ENCODE peak calls at places on chromosome 18, in nine cellular contexts. S is stomach, R is A549, E is spleen, V is HCT116, Z is tibial nerve, I is prostate gland, B is uterus, H is K562. A is an unnamed sample.
A peak's percentile ranks its signal among the peaks of the same experiment; 100 is the strongest.

GRCh38 chr18:21663615-21664014 is 41.0 kb downstream of the ABHD3 start:
- DNase-seq in H (no peak), Z (peak; percentile 34), V (no peak), I (no peak), S (no peak), R (peak; percentile 19), E (no peak), B (no peak), A (no peak)

GRCh38 chr18:26470011-26470637 is 78.2 kb downstream of the KCTD1 start:
- DNase-seq in B (no peak), I (no peak), E (no peak), Z (no peak), R (no peak), H (no peak), S (no peak), V (no peak), A (no peak)

GRCh38 chr18:73153271-73153670 is 285.5 kb upstream of the NETO1 start:
- DNase-seq in E (no peak), I (no peak), H (no peak), S (no peak), R (no peak), V (no peak), Z (no peak), B (no peak), A (no peak)

GRCh38 chr18:44723973-44724778 is 43.5 kb downstream of the SETBP1 start:
- DNase-seq in I (no peak), B (no peak), R (no peak), Z (no peak), V (no peak), E (no peak), S (no peak), H (peak; percentile 16), A (no peak)

GRCh38 chr18:58639751-58640427 is 11.0 kb upstream of the ALPK2 start:
- DNase-seq in B (no peak), Z (no peak), H (no peak), E (no peak), R (no peak), I (no peak), S (no peak), V (no peak), A (no peak)

GRCh38 chr18:48949051-48949605 is 1.6 kb downstream of the SMAD7 start:
- DNase-seq in S (peak; percentile 69), H (no peak), E (peak; percentile 80), B (no peak), V (no peak), Z (peak; percentile 29), R (no peak), I (no peak), A (no peak)

GRCh38 chr18:61637905-61638304 is 254.9 kb downstream of the RNF152 start:
- DNase-seq in V (no peak), I (no peak), R (no peak), B (no peak), S (peak; percentile 72), E (no peak), Z (no peak), H (no peak), A (no peak)

GRCh38 chr18:48002933-48003365 is 72.5 kb upstream of the SMAD2 start:
- DNase-seq in I (no peak), E (peak; percentile 87), R (peak; percentile 72), Z (no peak), B (no peak), V (peak; percentile 77), S (peak; percentile 28), H (no peak), A (peak; percentile 79)

GRCh38 chr18:53421869-53422268 is 802.6 kb downstream of the MBD2 start:
- DNase-seq in Z (no peak), S (no peak), H (no peak), R (no peak), E (no peak), I (no peak), B (no peak), V (no peak), A (no peak)

GRCh38 chr18:63749489-63749888 is 25.7 kb upstream of the SERPINB7 start:
- DNase-seq in V (no peak), B (no peak), R (no peak), E (no peak), S (no peak), Z (no peak), I (no peak), H (no peak), A (no peak)

GRCh38 chr18:1302861-1303260 is 398.2 kb downstream of the ADCYAP1 start:
- DNase-seq in Z (no peak), I (no peak), V (no peak), R (no peak), H (no peak), S (no peak), B (no peak), E (peak; percentile 39), A (no peak)

GRCh38 chr18:31429623-31430022 is 17.9 kb upstream of the DSG3 start:
- DNase-seq in I (no peak), S (no peak), V (no peak), H (no peak), E (no peak), R (peak; percentile 4), Z (no peak), B (no peak), A (peak; percentile 8)

GRCh38 chr18:13797157-13797611 is 26.8 kb upstream of the MC5R start:
- DNase-seq in E (no peak), B (no peak), H (no peak), I (no peak), S (no peak), R (no peak), Z (no peak), V (no peak), A (peak; percentile 26)

GRCh38 chr18:51361130-51361860 is 163.8 kb upstream of the MEX3C start:
- DNase-seq in H (no peak), V (no peak), Z (no peak), B (no peak), I (no peak), S (no peak), E (no peak), R (no peak), A (no peak)

GRCh38 chr18:55199291-55199963 is 240.2 kb upstream of the CCDC68 start:
- DNase-seq in Z (no peak), S (no peak), B (no peak), V (no peak), R (no peak), I (no peak), H (no peak), E (no peak), A (no peak)

GRCh38 chr18:44801796-44802195 is 121.1 kb downstream of the SETBP1 start:
- DNase-seq in H (no peak), Z (no peak), V (no peak), R (no peak), B (no peak), S (no peak), E (no peak), I (no peak), A (no peak)

GRCh38 chr18:22347624-22348511 is 69.8 kb downstream of the CTAGE1 start:
- DNase-seq in R (no peak), Z (no peak), B (peak; percentile 44), H (no peak), I (peak; percentile 36), S (no peak), E (no peak), V (no peak), A (no peak)

GRCh38 chr18:7566587-7567486 is at the start of gene PTPRM:
- DNase-seq in B (peak; percentile 88), I (peak; percentile 80), R (peak; percentile 52), H (peak; percentile 91), E (peak; percentile 90), Z (peak; percentile 80), V (peak; percentile 1), S (peak; percentile 82), A (peak; percentile 65)
- TF ChIP-seq POLR2A in B (peak; percentile 93), I (peak; percentile 54), R (peak; percentile 20), H (no peak), E (peak; percentile 57), Z (peak; percentile 75), V (no peak), S (no peak), A (peak; percentile 63)

GRCh38 chr18:23504720-23505119 is 1.4 kb downstream of the RMC1 start:
- DNase-seq in B (no peak), V (no peak), E (no peak), I (no peak), S (no peak), R (no peak), H (no peak), Z (no peak), A (no peak)

GRCh38 chr18:23501626-23502025 is 1.7 kb upstream of the RMC1 start:
- DNase-seq in B (no peak), E (no peak), I (no peak), H (no peak), S (no peak), R (no peak), V (no peak), Z (no peak), A (no peak)

GRCh38 chr18:23502516-23503037 is 734 bp upstream of the RMC1 start:
- DNase-seq in Z (no peak), H (no peak), I (no peak), E (no peak), R (no peak), V (no peak), B (no peak), S (no peak), A (no peak)

GRCh38 chr18:23503967-23504352 is 649 bp downstream of the RMC1 start:
- DNase-seq in H (no peak), B (no peak), V (no peak), I (no peak), S (no peak), R (no peak), Z (no peak), E (no peak), A (no peak)

GRCh38 chr18:23503038-23503966 is at the start of gene RMC1:
- DNase-seq in B (peak; percentile 97), Z (peak; percentile 93), V (peak; percentile 81), I (peak; percentile 93), E (peak; percentile 100), S (peak; percentile 98), H (peak; percentile 98), R (peak; percentile 54), A (peak; percentile 61)
- TF ChIP-seq POLR2A in B (peak; percentile 34), Z (peak; percentile 43), V (peak; percentile 76), I (peak; percentile 72), E (peak; percentile 80), S (no peak), H (peak; percentile 97), R (peak; percentile 73), A (no peak)

GRCh38 chr18:9066817-9067306 is 35.6 kb upstream of the NDUFV2 start:
- DNase-seq in I (no peak), V (no peak), Z (no peak), E (no peak), B (no peak), R (no peak), S (no peak), H (no peak), A (no peak)
- TF ChIP-seq POLR2A in I (no peak), V (no peak), Z (no peak), E (no peak), B (no peak), R (no peak), S (no peak), H (no peak), A (no peak)

DNA sequence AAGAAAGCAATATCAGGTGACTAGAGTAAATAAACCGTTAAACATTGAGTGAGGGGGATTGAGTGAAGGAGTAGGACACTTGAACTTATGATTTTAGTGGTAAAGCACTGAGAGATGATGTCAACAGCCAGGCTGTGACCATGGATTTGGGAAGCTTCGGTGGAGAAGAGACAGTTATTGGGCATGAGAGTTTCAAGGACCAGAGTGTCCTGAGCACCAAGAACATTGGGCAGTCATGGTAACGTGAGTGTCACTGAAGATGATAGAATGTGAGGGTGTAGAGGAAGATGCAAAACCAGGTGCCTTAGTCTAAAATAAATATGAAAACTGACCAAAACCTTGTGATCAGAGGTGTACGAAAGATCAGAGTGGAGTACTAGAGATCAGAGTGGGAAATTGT is 248.1 kb downstream of the ASXL3 start:
- DNase-seq in Z (no peak), R (no peak), S (no peak), E (no peak), V (no peak), B (no peak), I (no peak), H (no peak), A (no peak)
- TF ChIP-seq POLR2A in Z (no peak), R (no peak), S (no peak), E (no peak), V (no peak), B (no peak), I (no peak), H (no peak), A (no peak)

A was measured in H54.